ENCODE peak calls at places on chromosomes 1 and 21, in four cellular contexts. One of them, this sample, is unnamed.
A peak's percentile ranks its signal among the peaks of the same experiment; 100 is the strongest.

GRCh38 chr1:93770640-93771039 is 89.0 kb upstream of the BCAR3 start:
- DNase-seq in cardiac muscle cell: peak; percentile 38
- DNase-seq in spleen: no peak
- DNase-seq in left ventricle myocardium inferior: no peak
- DNase-seq in this sample: no peak

GRCh38 chr1:212794561-212795014 is 2.9 kb downstream of the TATDN3 start:
- DNase-seq in cardiac muscle cell: peak; percentile 32
- DNase-seq in left ventricle myocardium inferior: no peak
- DNase-seq in spleen: no peak
- DNase-seq in this sample: no peak

GRCh38 chr1:71565267-71565666 is 484.4 kb upstream of the ZRANB2 start:
- DNase-seq in cardiac muscle cell: peak; percentile 5
- DNase-seq in spleen: no peak
- DNase-seq in left ventricle myocardium inferior: peak; percentile 11
- DNase-seq in this sample: no peak

GRCh38 chr1:228063251-228064191 is 19.0 kb upstream of the ARF1 start:
- DNase-seq in cardiac muscle cell: no peak
- DNase-seq in spleen: peak; percentile 67
- DNase-seq in left ventricle myocardium inferior: no peak
- DNase-seq in this sample: no peak

GRCh38 chr1:14756617-14757259 is 158.3 kb downstream of the KAZN start:
- DNase-seq in cardiac muscle cell: no peak
- DNase-seq in left ventricle myocardium inferior: no peak
- DNase-seq in spleen: no peak
- DNase-seq in this sample: no peak

GRCh38 chr21:44011123-44011773 is 861 bp upstream of the TRAPPC10 start:
- DNase-seq in cardiac muscle cell: no peak
- DNase-seq in spleen: no peak
- DNase-seq in left ventricle myocardium inferior: peak; percentile 38
- DNase-seq in this sample: no peak

GRCh38 chr1:228315945-228316588 is 90.6 kb downstream of the TRIM11 start:
- DNase-seq in spleen: peak; percentile 71
- DNase-seq in cardiac muscle cell: no peak
- DNase-seq in left ventricle myocardium inferior: no peak
- DNase-seq in this sample: no peak

GRCh38 chr1:80358141-80358540 is 1351.6 kb upstream of the ADGRL4 start:
- DNase-seq in cardiac muscle cell: no peak
- DNase-seq in left ventricle myocardium inferior: no peak
- DNase-seq in spleen: no peak
- DNase-seq in this sample: no peak

GRCh38 chr21:41622831-41623548 is 115.0 kb upstream of the TMPRSS2 start:
- DNase-seq in left ventricle myocardium inferior: no peak
- DNase-seq in cardiac muscle cell: no peak
- DNase-seq in spleen: no peak
- DNase-seq in this sample: no peak

GRCh38 chr1:101741910-101742309 is 254.8 kb downstream of the OLFM3 start:
- DNase-seq in spleen: no peak
- DNase-seq in cardiac muscle cell: no peak
- DNase-seq in left ventricle myocardium inferior: no peak
- DNase-seq in this sample: no peak

GRCh38 chr1:241715956-241716355 is 63.9 kb downstream of the WDR64 start:
- DNase-seq in left ventricle myocardium inferior: no peak
- DNase-seq in spleen: no peak
- DNase-seq in cardiac muscle cell: no peak
- DNase-seq in this sample: no peak

GRCh38 chr1:18246543-18246942 is 138.9 kb downstream of the IGSF21 start:
- DNase-seq in left ventricle myocardium inferior: no peak
- DNase-seq in cardiac muscle cell: no peak
- DNase-seq in spleen: no peak
- DNase-seq in this sample: no peak

GRCh38 chr1:151568626-151569088 is 28.5 kb downstream of the TUFT1 start:
- DNase-seq in spleen: no peak
- DNase-seq in cardiac muscle cell: no peak
- DNase-seq in left ventricle myocardium inferior: no peak
- DNase-seq in this sample: peak; percentile 67

GRCh38 chr1:73593804-73594203 is 604.2 kb downstream of the LRRIQ3 start:
- DNase-seq in left ventricle myocardium inferior: no peak
- DNase-seq in cardiac muscle cell: no peak
- DNase-seq in spleen: no peak
- DNase-seq in this sample: no peak

GRCh38 chr1:61448934-61449368 is 276.0 kb downstream of the TM2D1 start:
- DNase-seq in cardiac muscle cell: peak; percentile 99
- DNase-seq in left ventricle myocardium inferior: peak; percentile 78
- DNase-seq in spleen: no peak
- DNase-seq in this sample: no peak

GRCh38 chr1:211118407-211119102 is 15.4 kb downstream of the KCNH1 start:
- DNase-seq in spleen: no peak
- DNase-seq in left ventricle myocardium inferior: no peak
- DNase-seq in cardiac muscle cell: no peak
- DNase-seq in this sample: no peak

GRCh38 chr1:25030674-25031589 is 100.9 kb upstream of the RUNX3 start:
- DNase-seq in cardiac muscle cell: no peak
- DNase-seq in left ventricle myocardium inferior: no peak
- DNase-seq in spleen: no peak
- DNase-seq in this sample: peak; percentile 49

GRCh38 chr1:201769966-201770365 is 59.0 kb upstream of the IPO9 start:
- DNase-seq in left ventricle myocardium inferior: peak; percentile 42
- DNase-seq in cardiac muscle cell: peak; percentile 93
- DNase-seq in spleen: no peak
- DNase-seq in this sample: no peak

GRCh38 chr21:36922861-36923260 is 43.6 kb downstream of the HLCS start:
- DNase-seq in spleen: no peak
- DNase-seq in cardiac muscle cell: no peak
- DNase-seq in left ventricle myocardium inferior: no peak
- DNase-seq in this sample: no peak

GRCh38 chr1:202106340-202107284 is 16.1 kb upstream of the GPR37L1 start:
- DNase-seq in spleen: no peak
- DNase-seq in cardiac muscle cell: no peak
- DNase-seq in left ventricle myocardium inferior: no peak
- DNase-seq in this sample: no peak

GRCh38 chr1:10670190-10670589 is 126.3 kb downstream of the CASZ1 start:
- DNase-seq in cardiac muscle cell: no peak
- DNase-seq in spleen: no peak
- DNase-seq in left ventricle myocardium inferior: no peak
- DNase-seq in this sample: no peak

GRCh38 chr1:59945790-59946189 is 19.2 kb upstream of the CYP2J2 start:
- DNase-seq in spleen: no peak
- DNase-seq in left ventricle myocardium inferior: no peak
- DNase-seq in cardiac muscle cell: no peak
- DNase-seq in this sample: no peak

GRCh38 chr1:71231751-71232150 is 150.9 kb upstream of the ZRANB2 start:
- DNase-seq in spleen: no peak
- DNase-seq in cardiac muscle cell: peak; percentile 15
- DNase-seq in left ventricle myocardium inferior: no peak
- DNase-seq in this sample: no peak

GRCh38 chr1:154419620-154420020 is 14.5 kb downstream of the IL6R start:
- DNase-seq in left ventricle myocardium inferior: peak; percentile 88
- DNase-seq in cardiac muscle cell: peak; percentile 97
- DNase-seq in spleen: peak; percentile 89
- DNase-seq in this sample: peak; percentile 86

GRCh38 chr1:11502516-11502915 is 23.6 kb downstream of the DISP3 start:
- DNase-seq in spleen: no peak
- DNase-seq in left ventricle myocardium inferior: no peak
- DNase-seq in cardiac muscle cell: no peak
- DNase-seq in this sample: no peak

GRCh38 chr1:203520315-203520714 is 26.4 kb downstream of the OPTC start:
- DNase-seq in spleen: no peak
- DNase-seq in left ventricle myocardium inferior: no peak
- DNase-seq in cardiac muscle cell: no peak
- DNase-seq in this sample: no peak

GRCh38 chr1:6582370-6582769 is 2.6 kb downstream of the ZBTB48 start:
- DNase-seq in left ventricle myocardium inferior: no peak
- DNase-seq in cardiac muscle cell: no peak
- DNase-seq in spleen: no peak
- DNase-seq in this sample: no peak

GRCh38 chr1:206117151-206117948 is at the start of gene AVPR1B:
- DNase-seq in left ventricle myocardium inferior: peak; percentile 48
- DNase-seq in spleen: peak; percentile 83
- DNase-seq in cardiac muscle cell: peak; percentile 54
- DNase-seq in this sample: no peak

GRCh38 chr1:224106568-224107281 is 7.2 kb upstream of the FBXO28 start:
- DNase-seq in cardiac muscle cell: peak; percentile 56
- DNase-seq in spleen: no peak
- DNase-seq in left ventricle myocardium inferior: no peak
- DNase-seq in this sample: no peak

GRCh38 chr1:16996845-16997244 is 14.9 kb downstream of the ATP13A2 start:
- DNase-seq in left ventricle myocardium inferior: no peak
- DNase-seq in spleen: no peak
- DNase-seq in cardiac muscle cell: no peak
- DNase-seq in this sample: no peak

GRCh38 chr1:21896652-21897532 is 40.2 kb downstream of the HSPG2 start:
- DNase-seq in left ventricle myocardium inferior: peak; percentile 88
- DNase-seq in spleen: peak; percentile 71
- DNase-seq in cardiac muscle cell: peak; percentile 46
- DNase-seq in this sample: no peak

GRCh38 chr1:168708698-168709406 is 20.2 kb downstream of the DPT start:
- DNase-seq in cardiac muscle cell: no peak
- DNase-seq in spleen: no peak
- DNase-seq in left ventricle myocardium inferior: no peak
- DNase-seq in this sample: no peak

GRCh38 chr1:41469706-41470105 is 14.8 kb downstream of the EDN2 start:
- DNase-seq in left ventricle myocardium inferior: no peak
- DNase-seq in spleen: no peak
- DNase-seq in cardiac muscle cell: no peak
- DNase-seq in this sample: no peak

GRCh38 chr1:43435146-43436145 is 18.3 kb downstream of the HYI start:
- DNase-seq in left ventricle myocardium inferior: no peak
- DNase-seq in cardiac muscle cell: peak; percentile 79
- DNase-seq in spleen: peak; percentile 40
- DNase-seq in this sample: no peak

GRCh38 chr1:4052657-4053056 is 152.6 kb upstream of the C1orf174 start:
- DNase-seq in left ventricle myocardium inferior: no peak
- DNase-seq in spleen: no peak
- DNase-seq in cardiac muscle cell: no peak
- DNase-seq in this sample: no peak

GRCh38 chr1:4048921-4049320 is 148.8 kb upstream of the C1orf174 start:
- DNase-seq in left ventricle myocardium inferior: no peak
- DNase-seq in spleen: no peak
- DNase-seq in cardiac muscle cell: no peak
- DNase-seq in this sample: no peak

GRCh38 chr1:4053160-4053748 is 153.2 kb upstream of the C1orf174 start:
- DNase-seq in left ventricle myocardium inferior: no peak
- DNase-seq in cardiac muscle cell: no peak
- DNase-seq in spleen: no peak
- DNase-seq in this sample: no peak

GRCh38 chr1:4053774-4054173 is 153.7 kb upstream of the C1orf174 start:
- DNase-seq in cardiac muscle cell: no peak
- DNase-seq in spleen: no peak
- DNase-seq in left ventricle myocardium inferior: no peak
- DNase-seq in this sample: no peak

DNA sequence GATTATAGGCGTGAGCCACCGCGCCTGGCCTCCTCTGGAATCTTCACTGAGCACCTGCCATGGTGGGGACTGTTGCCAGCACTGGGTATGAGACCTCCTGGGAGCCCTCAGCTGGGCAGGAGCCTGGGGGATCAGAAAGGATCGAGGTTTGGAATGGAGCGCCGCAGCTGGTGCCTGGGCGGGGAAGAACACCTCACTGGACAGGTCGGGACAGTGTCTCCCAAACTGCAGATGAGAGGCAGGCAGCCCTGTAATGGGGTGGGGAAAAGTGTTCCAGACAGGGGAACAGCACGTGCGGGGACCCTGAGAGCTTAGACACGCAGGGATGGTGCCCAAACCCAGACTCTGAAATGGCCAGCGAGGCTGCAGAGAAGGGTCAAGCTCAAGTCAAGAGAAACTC is 150.9 kb upstream of the C1orf174 start:
- DNase-seq in spleen: no peak
- DNase-seq in left ventricle myocardium inferior: no peak
- DNase-seq in cardiac muscle cell: no peak
- DNase-seq in this sample: no peak
- H3K9me3 ChIP-seq in spleen: peaks cover under 1% of the 10 kb centered on the region
- H3K9me3 ChIP-seq in left ventricle myocardium inferior: no peaks in the 10 kb centered on the region
- H3K9me3 ChIP-seq in cardiac muscle cell: no peaks in the 10 kb centered on the region
- H3K9me3 ChIP-seq in this sample: no peaks in the 10 kb centered on the region

DNA sequence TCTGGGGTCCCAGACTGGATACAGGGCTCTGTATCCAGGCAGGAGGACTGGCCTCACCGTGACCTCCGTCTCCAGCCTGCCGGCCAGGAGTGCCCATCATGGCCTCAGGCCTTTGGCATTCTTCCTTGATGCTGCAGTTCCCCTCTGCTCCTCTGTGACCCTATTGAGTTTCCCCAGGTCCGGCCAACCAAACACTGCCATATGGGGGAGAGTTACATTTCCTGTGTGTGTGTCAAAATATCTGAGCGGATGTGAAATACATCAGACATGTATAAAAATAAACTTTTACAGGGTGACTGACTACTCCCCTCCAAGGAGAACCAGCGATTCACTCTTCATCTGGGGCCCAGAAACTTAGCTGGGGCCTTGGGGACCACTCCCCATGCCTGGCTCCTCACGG is 10.2 kb upstream of the UBL4B start:
- DNase-seq in spleen: no peak
- DNase-seq in cardiac muscle cell: peak; percentile 33
- DNase-seq in left ventricle myocardium inferior: no peak
- DNase-seq in this sample: no peak
- H3K27ac ChIP-seq in spleen: no peak overlapping the region
- H3K27ac ChIP-seq in cardiac muscle cell: no peak overlapping the region
- H3K27ac ChIP-seq in left ventricle myocardium inferior: no peak overlapping the region
- H3K27ac ChIP-seq in this sample: no peak overlapping the region

DNA sequence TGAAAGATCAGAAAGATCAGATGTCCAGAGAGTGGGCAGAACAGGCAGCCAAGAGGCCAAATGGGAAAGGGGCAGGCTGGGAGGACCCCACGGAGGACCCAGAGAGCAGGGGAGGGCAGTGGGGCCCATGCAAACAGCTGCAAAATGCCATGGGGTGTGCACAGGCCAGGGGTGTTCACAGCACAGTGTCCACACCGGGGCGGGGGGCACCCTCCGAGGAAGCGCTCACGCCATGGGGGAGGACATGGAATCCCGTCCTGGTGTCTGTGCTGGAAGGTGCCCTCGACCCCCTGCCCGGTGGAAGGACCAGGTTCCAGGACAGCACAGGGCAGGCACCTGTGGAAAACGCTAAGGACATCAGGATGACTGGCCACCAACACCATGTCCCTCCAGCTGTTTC is 1.5 kb downstream of the INTS11 start:
- DNase-seq in cardiac muscle cell: no peak
- DNase-seq in left ventricle myocardium inferior: no peak
- DNase-seq in spleen: no peak
- DNase-seq in this sample: no peak
- H3K9me3 ChIP-seq in cardiac muscle cell: no peaks in the 10 kb centered on the region
- H3K9me3 ChIP-seq in left ventricle myocardium inferior: no peaks in the 10 kb centered on the region
- H3K9me3 ChIP-seq in spleen: no peaks in the 10 kb centered on the region
- H3K9me3 ChIP-seq in this sample: no peaks in the 10 kb centered on the region

GRCh38 chr1:28246427-28246832 is 10.5 kb downstream of the ATP5IF1 start:
- DNase-seq in cardiac muscle cell: peak; percentile 48
- DNase-seq in left ventricle myocardium inferior: no peak
- DNase-seq in spleen: no peak
- DNase-seq in this sample: peak; percentile 86
- H3K27ac ChIP-seq in cardiac muscle cell: no peak overlapping the region
- H3K27ac ChIP-seq in left ventricle myocardium inferior: peak overlapping the region; percentile 94
- H3K27ac ChIP-seq in spleen: peak overlapping the region; percentile 96
- H3K27ac ChIP-seq in this sample: peak overlapping the region; percentile 98

This sample was measured in CD4-positive, CD25-positive, alpha-beta regulatory T cell.